ENCODE peak calls at places on chromosomes 3 and 15, in eight cellular contexts. O is WTC11, H is activated T-cell treated with anti-CD3 and anti-CD28 coated beads for 4 hours, A is fibroblast of pulmonary artery, U is NCI-H187 treated with DMSO at 0.1 percent for 48 hours, N is EL, P is choroid plexus epithelial cell, L is GM06990. B is an unnamed sample.

GRCh38 chr15:83449928-83450501 is 2.9 kb downstream of the SH3GL3 start:
- DNase-seq in O (no peak), H (no peak), A (peak), U (no peak), N (no peak), P (peak), L (no peak), B (no peak)

GRCh38 chr3:45790611-45791010 is 5.7 kb downstream of the SLC6A20 start:
- DNase-seq in O (no peak), H (no peak), A (no peak), U (no peak), N (no peak), P (no peak), L (no peak), B (no peak)

GRCh38 chr3:46942481-46943236 is 33.9 kb downstream of the CCDC12 start:
- DNase-seq in O (no peak), H (no peak), A (no peak), U (no peak), N (no peak), P (no peak), L (no peak), B (no peak)

GRCh38 chr15:55526559-55527036 is 18.6 kb upstream of the DNAAF4 start:
- DNase-seq in O (no peak), H (no peak), A (peak), U (no peak), N (peak), P (peak), L (peak), B (no peak)

GRCh38 chr3:129672412-129672811 is 65.9 kb upstream of the PLXND1 start:
- DNase-seq in O (no peak), H (no peak), A (no peak), U (no peak), N (no peak), P (no peak), L (no peak), B (no peak)

GRCh38 chr15:69403611-69404010 is 10.5 kb upstream of the KIF23 start:
- DNase-seq in O (no peak), H (no peak), A (peak), U (no peak), N (peak), P (peak), L (no peak), B (no peak)

GRCh38 chr3:53938645-53939044 is 47.0 kb upstream of the SELENOK start:
- DNase-seq in O (peak), H (peak), A (peak), U (peak), N (peak), P (peak), L (peak), B (no peak)

GRCh38 chr3:120274739-120275167 is 10.3 kb downstream of the GPR156 start:
- DNase-seq in O (no peak), H (no peak), A (peak), U (no peak), N (no peak), P (peak), L (no peak), B (no peak)

GRCh38 chr3:66809579-66809958 is 188.5 kb upstream of the KBTBD8 start:
- DNase-seq in O (no peak), H (no peak), A (no peak), U (no peak), N (no peak), P (no peak), L (no peak), B (no peak)

GRCh38 chr3:8653800-8654408 is 9.3 kb upstream of the SSUH2 start:
- DNase-seq in O (no peak), H (no peak), A (no peak), U (no peak), N (no peak), P (no peak), L (no peak), B (no peak)

GRCh38 chr15:70066422-70066821 is 31.3 kb downstream of the TLE3 start:
- DNase-seq in O (no peak), H (no peak), A (no peak), U (no peak), N (peak), P (no peak), L (no peak), B (no peak)

GRCh38 chr3:197305854-197306253 is 7.4 kb upstream of the DLG1 start:
- DNase-seq in O (no peak), H (no peak), A (peak), U (no peak), N (peak), P (peak), L (peak), B (no peak)

GRCh38 chr3:176950743-176951142 is 246.5 kb downstream of the TBL1XR1 start:
- DNase-seq in O (no peak), H (no peak), A (peak), U (no peak), N (peak), P (peak), L (no peak), B (no peak)

GRCh38 chr15:55703873-55704285 is 39.1 kb downstream of the PRTG start:
- DNase-seq in O (no peak), H (no peak), A (peak), U (no peak), N (peak), P (peak), L (peak), B (no peak)

GRCh38 chr3:146117406-146118285 is 43.3 kb downstream of the PLOD2 start:
- DNase-seq in O (no peak), H (no peak), A (peak), U (no peak), N (peak), P (peak), L (no peak), B (no peak)

GRCh38 chr3:57977755-57978715 is 30.2 kb upstream of the FLNB start:
- DNase-seq in O (no peak), H (no peak), A (no peak), U (no peak), N (peak), P (no peak), L (no peak), B (no peak)

B was measured in natural killer cell treated with Interleukin-12 subunit alpha and Interleukin-12 subunit beta and Interleukin-15 and Interleukin-18, amount 100 ng/mL, for 72 hours.